ENCODE peak calls at places on chromosomes 12 and 14, in six cellular contexts. I, U, P, V, Q and G are unnamed samples. For H3K27me3, the result is how much of the 10 kb centered on the place peaks cover.

GRCh38 chr14:29242755-29243340 is 476.3 kb downstream of the FOXG1 start:
- DNase-seq in U (no peak), P (no peak), Q (no peak), I (no peak), V (no peak), G (no peak)

GRCh38 chr12:27220057-27220987 is 23.8 kb upstream of the STK38L start:
- DNase-seq in I (peak), P (no peak), U (no peak), Q (no peak), V (no peak), G (no peak)

GRCh38 chr12:69703146-69703642 is 4.1 kb upstream of the BEST3 start:
- DNase-seq in P (no peak), Q (no peak), V (no peak), I (no peak), U (no peak), G (no peak)

GRCh38 chr12:91202390-91202789 is 19.8 kb upstream of the DCN start:
- DNase-seq in U (no peak), Q (no peak), I (peak), P (no peak), V (no peak), G (no peak)

GRCh38 chr12:29552324-29552927 is 54.9 kb upstream of the OVCH1 start:
- DNase-seq in Q (peak), P (peak), U (peak), V (peak), I (no peak), G (peak)

GRCh38 chr14:54348001-54348611 is 48.7 kb upstream of the CDKN3 start:
- DNase-seq in I (no peak), V (no peak), P (no peak), U (no peak), Q (peak), G (peak)

GRCh38 chr12:130982565-130983225 is 29.0 kb downstream of the ADGRD1 start:
- DNase-seq in I (no peak), V (no peak), U (no peak), P (no peak), Q (no peak), G (no peak)

GRCh38 chr12:49580572-49581535 is 12.9 kb upstream of the MCRS1 start:
- DNase-seq in P (peak), V (peak), I (peak), U (peak), Q (peak), G (peak)

GRCh38 chr12:1978078-1978477 is 26.2 kb downstream of the DCP1B start:
- DNase-seq in U (no peak), Q (no peak), P (no peak), V (no peak), I (no peak), G (no peak)

GRCh38 chr14:33118653-33119052 is 180.0 kb downstream of the NPAS3 start:
- DNase-seq in P (no peak), V (no peak), I (no peak), U (no peak), Q (no peak), G (no peak)

GRCh38 chr12:30726647-30727046 is 28.1 kb downstream of the CAPRIN2 start:
- DNase-seq in V (no peak), U (no peak), I (no peak), Q (no peak), P (no peak), G (no peak)

GRCh38 chr12:752673-753400 is 458 bp downstream of the WNK1 start:
- DNase-seq in U (peak), I (no peak), P (peak), Q (peak), V (peak), G (no peak)

GRCh38 chr12:15852383-15852782 is 29.8 kb upstream of the STRAP start:
- DNase-seq in I (no peak), U (no peak), P (no peak), V (no peak), Q (no peak), G (no peak)

GRCh38 chr14:53355581-53356112 is 202.5 kb upstream of the DDHD1 start:
- DNase-seq in I (peak), U (no peak), P (no peak), Q (no peak), V (no peak), G (no peak)

GRCh38 chr14:60508363-60508706 is 611 bp upstream of the SIX6 start:
- DNase-seq in U (no peak), V (no peak), Q (no peak), P (no peak), I (no peak), G (no peak)
- H3K27me3 ChIP-seq in U (under half), V (half or more), Q (half or more), P (half or more), I (half or more), G (under half)

DNA sequence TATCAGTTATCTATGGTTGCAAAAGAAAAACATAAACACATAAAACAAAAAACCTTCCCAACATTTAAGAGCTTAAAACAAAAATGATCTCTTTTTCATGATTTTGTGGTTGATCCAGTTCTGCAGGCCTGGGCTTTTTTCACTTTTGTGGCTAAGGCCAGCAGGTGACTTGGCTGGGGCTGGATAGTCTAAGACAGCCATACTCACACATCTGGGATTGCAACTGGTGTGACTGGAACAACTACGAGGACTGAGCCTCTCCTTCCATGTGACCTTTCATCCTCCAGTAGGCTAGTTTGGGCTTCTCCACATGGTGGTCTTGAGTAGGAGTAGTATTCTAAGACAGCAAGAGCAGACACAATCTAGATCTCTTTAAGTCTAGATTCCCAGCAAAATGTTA is 7.2 kb upstream of the PKP2 start:
- DNase-seq in I (no peak), V (no peak), P (no peak), Q (no peak), U (no peak), G (no peak)
- H3K27me3 ChIP-seq in I (under half), V (under half), P (under half), Q (under half), U (under half), G (under half)

DNA sequence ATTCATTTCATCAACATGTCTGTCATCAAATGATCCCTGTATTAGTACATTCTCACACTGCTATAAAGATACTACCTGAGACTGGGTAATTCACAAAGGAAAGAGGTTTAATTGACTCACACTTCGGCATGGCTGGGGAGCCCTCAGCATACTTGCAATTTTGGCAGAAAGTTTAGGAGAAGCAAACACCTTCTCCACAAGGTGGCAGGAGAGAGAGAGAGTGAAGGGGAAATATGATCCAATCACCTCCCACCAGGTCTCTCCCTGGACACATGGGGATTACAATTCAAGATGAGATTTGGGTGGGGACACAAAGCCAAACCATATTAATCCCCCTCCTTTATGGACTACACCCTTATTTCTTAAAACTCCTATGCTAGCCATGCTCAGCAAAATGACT is 932.2 kb downstream of the FLRT2 start:
- DNase-seq in I (no peak), U (no peak), P (no peak), V (no peak), Q (no peak), G (no peak)
- H3K27me3 ChIP-seq in I (under half), U (under half), P (under half), V (under half), Q (under half), G (under half)

DNA sequence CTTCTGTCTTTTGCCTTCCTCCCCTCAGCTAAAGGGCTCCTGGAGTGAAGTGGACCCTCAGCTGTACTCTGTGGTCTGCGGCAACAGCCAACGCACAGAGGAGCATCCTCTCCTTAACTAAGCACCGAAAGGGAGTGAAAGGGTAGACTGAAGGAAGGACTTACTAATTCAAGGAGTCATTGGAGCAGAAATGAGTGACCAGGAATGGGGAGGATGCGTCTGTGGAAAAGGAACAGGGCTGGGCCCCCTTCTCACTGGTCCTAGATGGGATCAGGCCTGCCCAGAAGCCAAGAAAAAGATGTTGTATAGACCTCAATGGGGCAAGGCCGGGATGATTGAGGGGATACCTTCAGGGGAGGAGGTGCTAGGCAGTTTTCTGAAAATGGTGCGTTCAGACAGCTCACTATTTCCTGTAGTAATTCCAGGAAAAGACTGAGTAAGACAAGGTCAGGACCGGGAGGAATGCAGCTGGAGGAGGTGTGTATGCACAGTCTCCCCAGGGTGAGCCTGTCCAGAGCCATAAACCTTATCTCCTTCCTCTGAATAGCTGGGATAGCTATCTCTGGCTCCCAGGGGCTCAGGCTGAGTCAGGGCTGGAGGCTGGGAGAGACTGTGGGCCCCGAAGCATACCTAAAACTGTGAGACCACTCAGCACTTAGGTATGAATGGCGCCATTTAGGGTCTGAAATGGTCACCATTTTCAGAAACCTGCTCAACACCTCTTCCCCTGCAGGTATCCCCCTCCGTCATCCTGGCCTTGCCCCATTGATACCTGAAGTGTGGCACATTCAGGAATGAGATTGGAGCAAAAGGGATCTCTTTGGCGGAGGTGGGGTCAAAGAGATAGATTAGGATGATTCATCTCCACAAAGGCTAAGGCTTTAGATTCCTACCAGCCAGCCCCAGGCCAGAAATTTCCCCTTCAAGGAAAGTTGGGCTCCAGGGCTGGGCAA is 20.2 kb upstream of the KRT8 start:
- DNase-seq in I (no peak), P (no peak), Q (no peak), U (no peak), V (no peak), G (no peak)
- H3K27me3 ChIP-seq in I (under half), P (under half), Q (under half), U (under half), V (under half), G (under half)

GRCh38 chr12:72273851-72274284 is 1.7 kb downstream of the TRHDE start:
- DNase-seq in V (no peak), Q (no peak), U (peak), P (no peak), I (no peak), G (no peak)

GRCh38 chr12:72273499-72273837 is 1.3 kb downstream of the TRHDE start:
- DNase-seq in P (no peak), V (no peak), Q (no peak), I (no peak), U (no peak), G (no peak)

GRCh38 chr12:72276212-72276865 is 4.2 kb downstream of the TRHDE start:
- DNase-seq in Q (no peak), V (no peak), I (no peak), P (no peak), U (no peak), G (no peak)

GRCh38 chr12:72275551-72275950 is 3.4 kb downstream of the TRHDE start:
- DNase-seq in P (no peak), Q (no peak), I (no peak), V (no peak), U (no peak), G (no peak)

DNA sequence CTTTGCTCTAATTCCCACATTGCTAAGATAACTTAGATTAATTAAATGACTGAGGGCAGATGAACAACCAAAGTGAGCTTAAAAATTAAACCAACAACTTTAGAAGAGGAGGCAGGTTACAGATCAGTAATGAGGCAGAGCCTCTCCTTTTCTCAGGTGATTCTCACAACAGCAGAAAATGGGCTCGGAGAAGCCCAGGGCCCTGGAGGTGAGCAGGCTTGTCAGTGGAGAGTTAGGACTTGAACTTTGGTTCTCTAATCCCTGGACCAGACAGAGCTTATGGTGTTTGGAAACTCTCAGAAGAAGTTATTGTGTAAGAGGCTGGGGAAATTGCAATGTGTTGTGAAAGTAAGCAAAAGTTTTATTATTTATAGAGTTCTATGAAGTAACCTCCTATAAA is 2.8 kb downstream of the TRHDE start:
- DNase-seq in V (no peak), Q (no peak), U (peak), P (no peak), I (no peak), G (no peak)
- H3K27me3 ChIP-seq in V (half or more), Q (under half), U (under half), P (half or more), I (half or more), G (under half)

GRCh38 chr12:20370841-20371240 is 2.5 kb downstream of the PDE3A start:
- DNase-seq in U (no peak), Q (no peak), V (no peak), P (no peak), I (no peak), G (no peak)

GRCh38 chr12:20376984-20377383 is 8.6 kb downstream of the PDE3A start:
- DNase-seq in Q (no peak), P (no peak), U (no peak), V (no peak), I (no peak), G (no peak)

GRCh38 chr12:20377750-20378149 is 9.4 kb downstream of the PDE3A start:
- DNase-seq in V (no peak), Q (no peak), P (no peak), U (no peak), I (no peak), G (no peak)

GRCh38 chr12:20372326-20373097 is 4.2 kb downstream of the PDE3A start:
- DNase-seq in U (no peak), Q (no peak), I (no peak), P (no peak), V (no peak), G (no peak)

DNA sequence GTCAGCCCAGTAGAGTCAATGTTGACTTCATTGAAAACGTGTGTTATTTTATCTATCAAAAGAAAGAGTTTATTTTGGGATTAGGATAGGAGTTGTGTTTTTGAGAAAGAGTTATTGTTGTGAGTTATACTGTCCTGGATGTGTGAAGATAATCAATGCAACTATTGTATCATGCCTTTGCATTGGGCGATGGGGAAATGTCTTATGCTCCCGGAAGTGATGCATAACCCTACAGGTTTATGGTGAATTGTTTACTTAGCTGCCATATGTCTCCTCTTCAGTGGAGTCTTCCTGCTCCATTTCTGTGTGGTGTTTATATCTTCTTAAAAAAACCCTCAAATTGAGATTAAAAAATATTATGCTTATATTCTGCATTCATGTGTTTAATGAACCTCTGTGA is 6.4 kb downstream of the PDE3A start:
- DNase-seq in P (no peak), U (no peak), Q (no peak), I (no peak), V (no peak), G (no peak)
- H3K27me3 ChIP-seq in P (under half), U (under half), Q (under half), I (under half), V (under half), G (under half)

GRCh38 chr12:5507536-5507935 is 75.6 kb downstream of the NTF3 start:
- DNase-seq in U (no peak), V (no peak), I (no peak), Q (no peak), P (no peak), G (no peak)
- H3K27me3 ChIP-seq in U (under half), V (under half), I (under half), Q (under half), P (under half), G (under half)

GRCh38 chr12:53966070-53966384 is 6.9 kb upstream of the HOXC11 start:
- DNase-seq in U (no peak), V (no peak), P (no peak), Q (no peak), I (no peak), G (no peak)
- H3K27me3 ChIP-seq in U (half or more), V (half or more), P (half or more), Q (half or more), I (under half), G (under half)

DNA sequence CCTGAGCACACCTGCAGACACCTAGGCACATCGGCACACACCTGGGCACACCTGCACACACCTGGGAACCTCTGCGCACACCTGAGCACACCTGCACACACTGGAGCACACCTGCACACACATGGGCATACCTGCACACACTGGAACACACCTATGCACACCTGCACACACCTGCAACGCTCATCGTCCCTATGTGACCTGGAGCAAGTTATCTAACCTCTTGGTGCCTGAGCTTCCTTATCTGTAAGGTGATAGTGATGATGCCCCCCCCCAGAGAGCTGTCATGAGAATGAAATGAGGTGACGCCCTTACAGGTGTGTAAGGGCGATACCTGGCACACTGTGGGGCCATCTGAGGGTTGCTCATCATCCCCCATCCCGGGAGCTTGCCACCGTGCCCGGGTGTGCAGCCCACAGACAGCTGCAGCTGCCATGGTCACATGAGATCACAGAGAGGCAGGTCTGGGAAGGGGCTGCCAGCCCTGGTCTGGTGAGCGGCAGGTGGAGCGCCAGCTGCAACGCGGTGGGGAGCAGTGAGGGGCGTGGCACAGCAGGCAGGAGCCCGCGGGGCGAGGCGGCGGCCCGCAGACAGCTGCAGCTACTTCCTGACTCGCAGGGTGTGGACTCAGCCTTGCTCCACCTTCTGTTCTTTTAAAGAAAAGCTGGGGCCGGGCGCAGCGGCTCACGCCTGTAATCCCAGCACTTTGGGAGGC is 59.9 kb upstream of the FBRSL1 start:
- DNase-seq in U (no peak), P (no peak), I (no peak), Q (peak), V (no peak), G (no peak)
- H3K27me3 ChIP-seq in U (half or more), P (under half), I (half or more), Q (under half), V (under half), G (under half)